ENCODE peak calls at places on chromosomes 7 and 10, in seven cellular contexts. One of them, this sample, is unnamed.

GRCh38 chr7:123975049-123975448 is 50.0 kb downstream of the SPAM1 start:
- DNase-seq in activated naive CD8-positive, alpha-beta T cell treated with anti-CD3 and anti-CD28 coated beads, Interleukin-2, amount 50 U/mL, for 24 hours: no peak
- DNase-seq in stimulated activated CD8-positive, alpha-beta memory T cell treated with anti-CD3 and anti-CD28 coated beads, Interleukin-7, amount 100 ng/mL, for 4 hours: no peak
- DNase-seq in activated CD8-positive, alpha-beta memory T cell treated with anti-CD3 and anti-CD28 coated beads for 48 hours: no peak
- DNase-seq in NCI-H1694: no peak
- DNase-seq in H7: no peak
- DNase-seq in fibroblast of the aortic adventitia: no peak
- DNase-seq in this sample: no peak

GRCh38 chr10:87931836-87932230 is 68.4 kb downstream of the PTEN start:
- DNase-seq in activated naive CD8-positive, alpha-beta T cell treated with anti-CD3 and anti-CD28 coated beads, Interleukin-2, amount 50 U/mL, for 24 hours: no peak
- DNase-seq in stimulated activated CD8-positive, alpha-beta memory T cell treated with anti-CD3 and anti-CD28 coated beads, Interleukin-7, amount 100 ng/mL, for 4 hours: no peak
- DNase-seq in activated CD8-positive, alpha-beta memory T cell treated with anti-CD3 and anti-CD28 coated beads for 48 hours: no peak
- DNase-seq in NCI-H1694: no peak
- DNase-seq in H7: no peak
- DNase-seq in fibroblast of the aortic adventitia: no peak
- DNase-seq in this sample: no peak

GRCh38 chr10:101226888-101227736 is 2.2 kb downstream of the LBX1 start:
- DNase-seq in activated naive CD8-positive, alpha-beta T cell treated with anti-CD3 and anti-CD28 coated beads, Interleukin-2, amount 50 U/mL, for 24 hours: no peak
- DNase-seq in stimulated activated CD8-positive, alpha-beta memory T cell treated with anti-CD3 and anti-CD28 coated beads, Interleukin-7, amount 100 ng/mL, for 4 hours: no peak
- DNase-seq in activated CD8-positive, alpha-beta memory T cell treated with anti-CD3 and anti-CD28 coated beads for 48 hours: no peak
- DNase-seq in NCI-H1694: no peak
- DNase-seq in H7: peak
- DNase-seq in fibroblast of the aortic adventitia: no peak
- DNase-seq in this sample: no peak

GRCh38 chr10:126935263-126935946 is 30.2 kb downstream of the DOCK1 start:
- DNase-seq in activated naive CD8-positive, alpha-beta T cell treated with anti-CD3 and anti-CD28 coated beads, Interleukin-2, amount 50 U/mL, for 24 hours: no peak
- DNase-seq in stimulated activated CD8-positive, alpha-beta memory T cell treated with anti-CD3 and anti-CD28 coated beads, Interleukin-7, amount 100 ng/mL, for 4 hours: no peak
- DNase-seq in activated CD8-positive, alpha-beta memory T cell treated with anti-CD3 and anti-CD28 coated beads for 48 hours: no peak
- DNase-seq in NCI-H1694: no peak
- DNase-seq in H7: peak
- DNase-seq in fibroblast of the aortic adventitia: no peak
- DNase-seq in this sample: no peak

GRCh38 chr10:76082956-76083355 is 651.5 kb downstream of the LRMDA start:
- DNase-seq in activated naive CD8-positive, alpha-beta T cell treated with anti-CD3 and anti-CD28 coated beads, Interleukin-2, amount 50 U/mL, for 24 hours: no peak
- DNase-seq in stimulated activated CD8-positive, alpha-beta memory T cell treated with anti-CD3 and anti-CD28 coated beads, Interleukin-7, amount 100 ng/mL, for 4 hours: no peak
- DNase-seq in activated CD8-positive, alpha-beta memory T cell treated with anti-CD3 and anti-CD28 coated beads for 48 hours: no peak
- DNase-seq in NCI-H1694: no peak
- DNase-seq in H7: peak
- DNase-seq in fibroblast of the aortic adventitia: peak
- DNase-seq in this sample: no peak

GRCh38 chr10:89164080-89164479 is 43.0 kb downstream of the CH25H start:
- DNase-seq in activated naive CD8-positive, alpha-beta T cell treated with anti-CD3 and anti-CD28 coated beads, Interleukin-2, amount 50 U/mL, for 24 hours: no peak
- DNase-seq in stimulated activated CD8-positive, alpha-beta memory T cell treated with anti-CD3 and anti-CD28 coated beads, Interleukin-7, amount 100 ng/mL, for 4 hours: no peak
- DNase-seq in activated CD8-positive, alpha-beta memory T cell treated with anti-CD3 and anti-CD28 coated beads for 48 hours: no peak
- DNase-seq in NCI-H1694: no peak
- DNase-seq in H7: no peak
- DNase-seq in fibroblast of the aortic adventitia: no peak
- DNase-seq in this sample: no peak

GRCh38 chr7:118259115-118259514 is 34.6 kb downstream of the ANKRD7 start:
- DNase-seq in activated naive CD8-positive, alpha-beta T cell treated with anti-CD3 and anti-CD28 coated beads, Interleukin-2, amount 50 U/mL, for 24 hours: no peak
- DNase-seq in stimulated activated CD8-positive, alpha-beta memory T cell treated with anti-CD3 and anti-CD28 coated beads, Interleukin-7, amount 100 ng/mL, for 4 hours: no peak
- DNase-seq in activated CD8-positive, alpha-beta memory T cell treated with anti-CD3 and anti-CD28 coated beads for 48 hours: no peak
- DNase-seq in NCI-H1694: no peak
- DNase-seq in H7: no peak
- DNase-seq in fibroblast of the aortic adventitia: peak
- DNase-seq in this sample: no peak

GRCh38 chr10:3516626-3517255 is 268.3 kb downstream of the KLF6 start:
- DNase-seq in activated naive CD8-positive, alpha-beta T cell treated with anti-CD3 and anti-CD28 coated beads, Interleukin-2, amount 50 U/mL, for 24 hours: no peak
- DNase-seq in stimulated activated CD8-positive, alpha-beta memory T cell treated with anti-CD3 and anti-CD28 coated beads, Interleukin-7, amount 100 ng/mL, for 4 hours: no peak
- DNase-seq in activated CD8-positive, alpha-beta memory T cell treated with anti-CD3 and anti-CD28 coated beads for 48 hours: no peak
- DNase-seq in NCI-H1694: no peak
- DNase-seq in H7: no peak
- DNase-seq in fibroblast of the aortic adventitia: no peak
- DNase-seq in this sample: no peak

GRCh38 chr7:45663167-45663921 is 89.2 kb downstream of the ADCY1 start:
- DNase-seq in activated naive CD8-positive, alpha-beta T cell treated with anti-CD3 and anti-CD28 coated beads, Interleukin-2, amount 50 U/mL, for 24 hours: peak
- DNase-seq in stimulated activated CD8-positive, alpha-beta memory T cell treated with anti-CD3 and anti-CD28 coated beads, Interleukin-7, amount 100 ng/mL, for 4 hours: no peak
- DNase-seq in activated CD8-positive, alpha-beta memory T cell treated with anti-CD3 and anti-CD28 coated beads for 48 hours: peak
- DNase-seq in NCI-H1694: no peak
- DNase-seq in H7: peak
- DNase-seq in fibroblast of the aortic adventitia: peak
- DNase-seq in this sample: peak

GRCh38 chr10:73965890-73966768 is 31.8 kb upstream of the VCL start:
- DNase-seq in activated naive CD8-positive, alpha-beta T cell treated with anti-CD3 and anti-CD28 coated beads, Interleukin-2, amount 50 U/mL, for 24 hours: no peak
- DNase-seq in stimulated activated CD8-positive, alpha-beta memory T cell treated with anti-CD3 and anti-CD28 coated beads, Interleukin-7, amount 100 ng/mL, for 4 hours: no peak
- DNase-seq in activated CD8-positive, alpha-beta memory T cell treated with anti-CD3 and anti-CD28 coated beads for 48 hours: no peak
- DNase-seq in NCI-H1694: peak
- DNase-seq in H7: peak
- DNase-seq in fibroblast of the aortic adventitia: peak
- DNase-seq in this sample: no peak

GRCh38 chr7:93147358-93147757 is 827 bp downstream of the SAMD9L start:
- DNase-seq in activated naive CD8-positive, alpha-beta T cell treated with anti-CD3 and anti-CD28 coated beads, Interleukin-2, amount 50 U/mL, for 24 hours: peak
- DNase-seq in stimulated activated CD8-positive, alpha-beta memory T cell treated with anti-CD3 and anti-CD28 coated beads, Interleukin-7, amount 100 ng/mL, for 4 hours: peak
- DNase-seq in activated CD8-positive, alpha-beta memory T cell treated with anti-CD3 and anti-CD28 coated beads for 48 hours: no peak
- DNase-seq in NCI-H1694: no peak
- DNase-seq in H7: no peak
- DNase-seq in fibroblast of the aortic adventitia: peak
- DNase-seq in this sample: peak

GRCh38 chr7:155375337-155376277 is 77.9 kb downstream of the INSIG1 start:
- DNase-seq in activated naive CD8-positive, alpha-beta T cell treated with anti-CD3 and anti-CD28 coated beads, Interleukin-2, amount 50 U/mL, for 24 hours: no peak
- DNase-seq in stimulated activated CD8-positive, alpha-beta memory T cell treated with anti-CD3 and anti-CD28 coated beads, Interleukin-7, amount 100 ng/mL, for 4 hours: no peak
- DNase-seq in activated CD8-positive, alpha-beta memory T cell treated with anti-CD3 and anti-CD28 coated beads for 48 hours: no peak
- DNase-seq in NCI-H1694: no peak
- DNase-seq in H7: no peak
- DNase-seq in fibroblast of the aortic adventitia: no peak
- DNase-seq in this sample: no peak

GRCh38 chr10:132263866-132264265 is 43.9 kb downstream of the STK32C start:
- DNase-seq in activated naive CD8-positive, alpha-beta T cell treated with anti-CD3 and anti-CD28 coated beads, Interleukin-2, amount 50 U/mL, for 24 hours: no peak
- DNase-seq in stimulated activated CD8-positive, alpha-beta memory T cell treated with anti-CD3 and anti-CD28 coated beads, Interleukin-7, amount 100 ng/mL, for 4 hours: no peak
- DNase-seq in activated CD8-positive, alpha-beta memory T cell treated with anti-CD3 and anti-CD28 coated beads for 48 hours: no peak
- DNase-seq in NCI-H1694: no peak
- DNase-seq in H7: no peak
- DNase-seq in fibroblast of the aortic adventitia: no peak
- DNase-seq in this sample: no peak

GRCh38 chr7:83941300-83941699 is 253.3 kb downstream of the SEMA3A start:
- DNase-seq in activated naive CD8-positive, alpha-beta T cell treated with anti-CD3 and anti-CD28 coated beads, Interleukin-2, amount 50 U/mL, for 24 hours: no peak
- DNase-seq in stimulated activated CD8-positive, alpha-beta memory T cell treated with anti-CD3 and anti-CD28 coated beads, Interleukin-7, amount 100 ng/mL, for 4 hours: no peak
- DNase-seq in activated CD8-positive, alpha-beta memory T cell treated with anti-CD3 and anti-CD28 coated beads for 48 hours: no peak
- DNase-seq in NCI-H1694: no peak
- DNase-seq in H7: no peak
- DNase-seq in fibroblast of the aortic adventitia: no peak
- DNase-seq in this sample: no peak

GRCh38 chr10:10826125-10826524 is 191.5 kb upstream of the CELF2 start:
- DNase-seq in activated naive CD8-positive, alpha-beta T cell treated with anti-CD3 and anti-CD28 coated beads, Interleukin-2, amount 50 U/mL, for 24 hours: no peak
- DNase-seq in stimulated activated CD8-positive, alpha-beta memory T cell treated with anti-CD3 and anti-CD28 coated beads, Interleukin-7, amount 100 ng/mL, for 4 hours: no peak
- DNase-seq in activated CD8-positive, alpha-beta memory T cell treated with anti-CD3 and anti-CD28 coated beads for 48 hours: no peak
- DNase-seq in NCI-H1694: no peak
- DNase-seq in H7: no peak
- DNase-seq in fibroblast of the aortic adventitia: peak
- DNase-seq in this sample: no peak

GRCh38 chr10:98528785-98529183 is 82.0 kb upstream of the HPS1 start:
- DNase-seq in activated naive CD8-positive, alpha-beta T cell treated with anti-CD3 and anti-CD28 coated beads, Interleukin-2, amount 50 U/mL, for 24 hours: no peak
- DNase-seq in stimulated activated CD8-positive, alpha-beta memory T cell treated with anti-CD3 and anti-CD28 coated beads, Interleukin-7, amount 100 ng/mL, for 4 hours: no peak
- DNase-seq in activated CD8-positive, alpha-beta memory T cell treated with anti-CD3 and anti-CD28 coated beads for 48 hours: no peak
- DNase-seq in NCI-H1694: no peak
- DNase-seq in H7: no peak
- DNase-seq in fibroblast of the aortic adventitia: no peak
- DNase-seq in this sample: no peak

GRCh38 chr10:131689954-131690669 is 210.7 kb upstream of the PPP2R2D start:
- DNase-seq in activated naive CD8-positive, alpha-beta T cell treated with anti-CD3 and anti-CD28 coated beads, Interleukin-2, amount 50 U/mL, for 24 hours: no peak
- DNase-seq in stimulated activated CD8-positive, alpha-beta memory T cell treated with anti-CD3 and anti-CD28 coated beads, Interleukin-7, amount 100 ng/mL, for 4 hours: no peak
- DNase-seq in activated CD8-positive, alpha-beta memory T cell treated with anti-CD3 and anti-CD28 coated beads for 48 hours: no peak
- DNase-seq in NCI-H1694: no peak
- DNase-seq in H7: no peak
- DNase-seq in fibroblast of the aortic adventitia: no peak
- DNase-seq in this sample: no peak

GRCh38 chr7:64544010-64544409 is 18.9 kb downstream of the ZNF680 start:
- DNase-seq in activated naive CD8-positive, alpha-beta T cell treated with anti-CD3 and anti-CD28 coated beads, Interleukin-2, amount 50 U/mL, for 24 hours: no peak
- DNase-seq in stimulated activated CD8-positive, alpha-beta memory T cell treated with anti-CD3 and anti-CD28 coated beads, Interleukin-7, amount 100 ng/mL, for 4 hours: no peak
- DNase-seq in activated CD8-positive, alpha-beta memory T cell treated with anti-CD3 and anti-CD28 coated beads for 48 hours: no peak
- DNase-seq in NCI-H1694: no peak
- DNase-seq in H7: no peak
- DNase-seq in fibroblast of the aortic adventitia: no peak
- DNase-seq in this sample: no peak

GRCh38 chr7:98616381-98617050 is 569 bp upstream of the NPTX2 start:
- DNase-seq in activated naive CD8-positive, alpha-beta T cell treated with anti-CD3 and anti-CD28 coated beads, Interleukin-2, amount 50 U/mL, for 24 hours: no peak
- DNase-seq in stimulated activated CD8-positive, alpha-beta memory T cell treated with anti-CD3 and anti-CD28 coated beads, Interleukin-7, amount 100 ng/mL, for 4 hours: no peak
- DNase-seq in activated CD8-positive, alpha-beta memory T cell treated with anti-CD3 and anti-CD28 coated beads for 48 hours: no peak
- DNase-seq in NCI-H1694: no peak
- DNase-seq in H7: peak
- DNase-seq in fibroblast of the aortic adventitia: no peak
- DNase-seq in this sample: peak

GRCh38 chr10:63829020-63829419 is 307.8 kb downstream of the REEP3 start:
- DNase-seq in activated naive CD8-positive, alpha-beta T cell treated with anti-CD3 and anti-CD28 coated beads, Interleukin-2, amount 50 U/mL, for 24 hours: no peak
- DNase-seq in stimulated activated CD8-positive, alpha-beta memory T cell treated with anti-CD3 and anti-CD28 coated beads, Interleukin-7, amount 100 ng/mL, for 4 hours: no peak
- DNase-seq in activated CD8-positive, alpha-beta memory T cell treated with anti-CD3 and anti-CD28 coated beads for 48 hours: no peak
- DNase-seq in NCI-H1694: no peak
- DNase-seq in H7: no peak
- DNase-seq in fibroblast of the aortic adventitia: no peak
- DNase-seq in this sample: no peak

GRCh38 chr10:100004805-100005510 is 4.8 kb downstream of the DNMBP start:
- DNase-seq in activated naive CD8-positive, alpha-beta T cell treated with anti-CD3 and anti-CD28 coated beads, Interleukin-2, amount 50 U/mL, for 24 hours: no peak
- DNase-seq in stimulated activated CD8-positive, alpha-beta memory T cell treated with anti-CD3 and anti-CD28 coated beads, Interleukin-7, amount 100 ng/mL, for 4 hours: no peak
- DNase-seq in activated CD8-positive, alpha-beta memory T cell treated with anti-CD3 and anti-CD28 coated beads for 48 hours: no peak
- DNase-seq in NCI-H1694: no peak
- DNase-seq in H7: no peak
- DNase-seq in fibroblast of the aortic adventitia: no peak
- DNase-seq in this sample: no peak

GRCh38 chr7:23022831-23023230 is 8.9 kb upstream of the HYCC1 start:
- DNase-seq in activated naive CD8-positive, alpha-beta T cell treated with anti-CD3 and anti-CD28 coated beads, Interleukin-2, amount 50 U/mL, for 24 hours: no peak
- DNase-seq in stimulated activated CD8-positive, alpha-beta memory T cell treated with anti-CD3 and anti-CD28 coated beads, Interleukin-7, amount 100 ng/mL, for 4 hours: no peak
- DNase-seq in activated CD8-positive, alpha-beta memory T cell treated with anti-CD3 and anti-CD28 coated beads for 48 hours: no peak
- DNase-seq in NCI-H1694: no peak
- DNase-seq in H7: no peak
- DNase-seq in fibroblast of the aortic adventitia: no peak
- DNase-seq in this sample: no peak

GRCh38 chr7:3588341-3588740 is 287.3 kb downstream of the SDK1 start:
- DNase-seq in activated naive CD8-positive, alpha-beta T cell treated with anti-CD3 and anti-CD28 coated beads, Interleukin-2, amount 50 U/mL, for 24 hours: no peak
- DNase-seq in stimulated activated CD8-positive, alpha-beta memory T cell treated with anti-CD3 and anti-CD28 coated beads, Interleukin-7, amount 100 ng/mL, for 4 hours: no peak
- DNase-seq in activated CD8-positive, alpha-beta memory T cell treated with anti-CD3 and anti-CD28 coated beads for 48 hours: no peak
- DNase-seq in NCI-H1694: no peak
- DNase-seq in H7: no peak
- DNase-seq in fibroblast of the aortic adventitia: no peak
- DNase-seq in this sample: no peak

GRCh38 chr10:132539894-132540293 is 2.3 kb downstream of the INPP5A start:
- DNase-seq in activated naive CD8-positive, alpha-beta T cell treated with anti-CD3 and anti-CD28 coated beads, Interleukin-2, amount 50 U/mL, for 24 hours: no peak
- DNase-seq in stimulated activated CD8-positive, alpha-beta memory T cell treated with anti-CD3 and anti-CD28 coated beads, Interleukin-7, amount 100 ng/mL, for 4 hours: no peak
- DNase-seq in activated CD8-positive, alpha-beta memory T cell treated with anti-CD3 and anti-CD28 coated beads for 48 hours: no peak
- DNase-seq in NCI-H1694: no peak
- DNase-seq in H7: no peak
- DNase-seq in fibroblast of the aortic adventitia: peak
- DNase-seq in this sample: no peak

GRCh38 chr7:12769464-12769863 is 82.0 kb downstream of the ARL4A start:
- DNase-seq in activated naive CD8-positive, alpha-beta T cell treated with anti-CD3 and anti-CD28 coated beads, Interleukin-2, amount 50 U/mL, for 24 hours: no peak
- DNase-seq in stimulated activated CD8-positive, alpha-beta memory T cell treated with anti-CD3 and anti-CD28 coated beads, Interleukin-7, amount 100 ng/mL, for 4 hours: no peak
- DNase-seq in activated CD8-positive, alpha-beta memory T cell treated with anti-CD3 and anti-CD28 coated beads for 48 hours: no peak
- DNase-seq in NCI-H1694: no peak
- DNase-seq in H7: no peak
- DNase-seq in fibroblast of the aortic adventitia: peak
- DNase-seq in this sample: no peak

GRCh38 chr10:43904831-43905230 is 256.1 kb upstream of the ZNF32 start:
- DNase-seq in activated naive CD8-positive, alpha-beta T cell treated with anti-CD3 and anti-CD28 coated beads, Interleukin-2, amount 50 U/mL, for 24 hours: no peak
- DNase-seq in stimulated activated CD8-positive, alpha-beta memory T cell treated with anti-CD3 and anti-CD28 coated beads, Interleukin-7, amount 100 ng/mL, for 4 hours: no peak
- DNase-seq in activated CD8-positive, alpha-beta memory T cell treated with anti-CD3 and anti-CD28 coated beads for 48 hours: no peak
- DNase-seq in NCI-H1694: no peak
- DNase-seq in H7: peak
- DNase-seq in fibroblast of the aortic adventitia: no peak
- DNase-seq in this sample: no peak

GRCh38 chr10:114303556-114303955 is 64.5 kb downstream of the VWA2 start:
- DNase-seq in activated naive CD8-positive, alpha-beta T cell treated with anti-CD3 and anti-CD28 coated beads, Interleukin-2, amount 50 U/mL, for 24 hours: no peak
- DNase-seq in stimulated activated CD8-positive, alpha-beta memory T cell treated with anti-CD3 and anti-CD28 coated beads, Interleukin-7, amount 100 ng/mL, for 4 hours: no peak
- DNase-seq in activated CD8-positive, alpha-beta memory T cell treated with anti-CD3 and anti-CD28 coated beads for 48 hours: no peak
- DNase-seq in NCI-H1694: no peak
- DNase-seq in H7: no peak
- DNase-seq in fibroblast of the aortic adventitia: no peak
- DNase-seq in this sample: no peak

GRCh38 chr10:6064119-6064518 is 2.0 kb upstream of the IL2RA start:
- DNase-seq in activated naive CD8-positive, alpha-beta T cell treated with anti-CD3 and anti-CD28 coated beads, Interleukin-2, amount 50 U/mL, for 24 hours: no peak
- DNase-seq in stimulated activated CD8-positive, alpha-beta memory T cell treated with anti-CD3 and anti-CD28 coated beads, Interleukin-7, amount 100 ng/mL, for 4 hours: no peak
- DNase-seq in activated CD8-positive, alpha-beta memory T cell treated with anti-CD3 and anti-CD28 coated beads for 48 hours: no peak
- DNase-seq in NCI-H1694: no peak
- DNase-seq in H7: no peak
- DNase-seq in fibroblast of the aortic adventitia: no peak
- DNase-seq in this sample: no peak

GRCh38 chr10:65675236-65675635 is 1250.6 kb upstream of the LRRTM3 start:
- DNase-seq in activated naive CD8-positive, alpha-beta T cell treated with anti-CD3 and anti-CD28 coated beads, Interleukin-2, amount 50 U/mL, for 24 hours: no peak
- DNase-seq in stimulated activated CD8-positive, alpha-beta memory T cell treated with anti-CD3 and anti-CD28 coated beads, Interleukin-7, amount 100 ng/mL, for 4 hours: no peak
- DNase-seq in activated CD8-positive, alpha-beta memory T cell treated with anti-CD3 and anti-CD28 coated beads for 48 hours: no peak
- DNase-seq in NCI-H1694: no peak
- DNase-seq in H7: no peak
- DNase-seq in fibroblast of the aortic adventitia: no peak
- DNase-seq in this sample: no peak

GRCh38 chr7:155298288-155298833 is 683 bp downstream of the INSIG1 start:
- DNase-seq in activated naive CD8-positive, alpha-beta T cell treated with anti-CD3 and anti-CD28 coated beads, Interleukin-2, amount 50 U/mL, for 24 hours: no peak
- DNase-seq in stimulated activated CD8-positive, alpha-beta memory T cell treated with anti-CD3 and anti-CD28 coated beads, Interleukin-7, amount 100 ng/mL, for 4 hours: no peak
- DNase-seq in activated CD8-positive, alpha-beta memory T cell treated with anti-CD3 and anti-CD28 coated beads for 48 hours: no peak
- DNase-seq in NCI-H1694: no peak
- DNase-seq in H7: peak
- DNase-seq in fibroblast of the aortic adventitia: no peak
- DNase-seq in this sample: no peak

GRCh38 chr7:50418934-50419333 is 31.2 kb downstream of the FIGNL1 start:
- DNase-seq in activated naive CD8-positive, alpha-beta T cell treated with anti-CD3 and anti-CD28 coated beads, Interleukin-2, amount 50 U/mL, for 24 hours: no peak
- DNase-seq in stimulated activated CD8-positive, alpha-beta memory T cell treated with anti-CD3 and anti-CD28 coated beads, Interleukin-7, amount 100 ng/mL, for 4 hours: no peak
- DNase-seq in activated CD8-positive, alpha-beta memory T cell treated with anti-CD3 and anti-CD28 coated beads for 48 hours: no peak
- DNase-seq in NCI-H1694: no peak
- DNase-seq in H7: no peak
- DNase-seq in fibroblast of the aortic adventitia: no peak
- DNase-seq in this sample: no peak

GRCh38 chr10:132554991-132555647 is 17.5 kb downstream of the INPP5A start:
- DNase-seq in activated naive CD8-positive, alpha-beta T cell treated with anti-CD3 and anti-CD28 coated beads, Interleukin-2, amount 50 U/mL, for 24 hours: peak
- DNase-seq in stimulated activated CD8-positive, alpha-beta memory T cell treated with anti-CD3 and anti-CD28 coated beads, Interleukin-7, amount 100 ng/mL, for 4 hours: no peak
- DNase-seq in activated CD8-positive, alpha-beta memory T cell treated with anti-CD3 and anti-CD28 coated beads for 48 hours: no peak
- DNase-seq in NCI-H1694: no peak
- DNase-seq in H7: peak
- DNase-seq in fibroblast of the aortic adventitia: no peak
- DNase-seq in this sample: peak

GRCh38 chr10:49628599-49628998 is 14.8 kb downstream of the CHAT start:
- DNase-seq in activated naive CD8-positive, alpha-beta T cell treated with anti-CD3 and anti-CD28 coated beads, Interleukin-2, amount 50 U/mL, for 24 hours: no peak
- DNase-seq in stimulated activated CD8-positive, alpha-beta memory T cell treated with anti-CD3 and anti-CD28 coated beads, Interleukin-7, amount 100 ng/mL, for 4 hours: no peak
- DNase-seq in activated CD8-positive, alpha-beta memory T cell treated with anti-CD3 and anti-CD28 coated beads for 48 hours: no peak
- DNase-seq in NCI-H1694: no peak
- DNase-seq in H7: no peak
- DNase-seq in fibroblast of the aortic adventitia: no peak
- DNase-seq in this sample: no peak